ENCODE peak calls at places on chromosome 4, in seven cellular contexts. T is NB4, R is ovary, K is A549, Z is IMR-90, A is tibial nerve, M is heart left ventricle. Q is an unnamed sample.

GRCh38 chr4:15779336-15779735 is 1.2 kb downstream of the CD38 start:
- DNase-seq in T (peak), R (no peak), K (peak), Z (peak), A (peak), M (peak), Q (peak)

GRCh38 chr4:184199780-184200179 is 17.9 kb downstream of the ENPP6 start:
- DNase-seq in T (no peak), R (no peak), K (no peak), Z (no peak), A (no peak), M (no peak), Q (no peak)

GRCh38 chr4:147354271-147354670 is 126.6 kb upstream of the EDNRA start:
- DNase-seq in T (no peak), R (no peak), K (no peak), Z (no peak), A (no peak), M (no peak), Q (no peak)

GRCh38 chr4:105369988-105370387 is 103.9 kb downstream of the PPA2 start:
- DNase-seq in T (no peak), R (no peak), K (no peak), Z (peak), A (no peak), M (no peak), Q (no peak)

GRCh38 chr4:13559414-13559813 is 15.1 kb upstream of the NKX3-2 start:
- DNase-seq in T (no peak), R (no peak), K (no peak), Z (peak), A (no peak), M (no peak), Q (no peak)

GRCh38 chr4:88211473-88212252 is 53.2 kb upstream of the ABCG2 start:
- DNase-seq in T (peak), R (no peak), K (peak), Z (peak), A (peak), M (no peak), Q (no peak)

GRCh38 chr4:150625033-150625432 is 43.1 kb downstream of the MAB21L2 start:
- DNase-seq in T (peak), R (no peak), K (no peak), Z (no peak), A (no peak), M (no peak), Q (no peak)

GRCh38 chr4:108772402-108772801 is 9.5 kb upstream of the ETNPPL start:
- DNase-seq in T (no peak), R (no peak), K (no peak), Z (no peak), A (no peak), M (peak), Q (no peak)

GRCh38 chr4:84597450-84597849 is 14.5 kb downstream of the CDS1 start:
- DNase-seq in T (no peak), R (no peak), K (no peak), Z (no peak), A (no peak), M (no peak), Q (no peak)

GRCh38 chr4:88409206-88409605 is 30.6 kb downstream of the HERC6 start:
- DNase-seq in T (no peak), R (no peak), K (no peak), Z (no peak), A (no peak), M (no peak), Q (no peak)

GRCh38 chr4:61194601-61195000 is 5.5 kb upstream of the ADGRL3 start:
- DNase-seq in T (no peak), R (no peak), K (no peak), Z (no peak), A (no peak), M (no peak), Q (no peak)

GRCh38 chr4:106058919-106059318 is 163.6 kb downstream of the NPNT start:
- DNase-seq in T (no peak), R (no peak), K (no peak), Z (peak), A (no peak), M (no peak), Q (no peak)

GRCh38 chr4:103753868-103754653 is 34.3 kb upstream of the TACR3 start:
- DNase-seq in T (no peak), R (no peak), K (no peak), Z (no peak), A (no peak), M (no peak), Q (no peak)

GRCh38 chr4:107037188-107037587 is 1.1 kb upstream of the DKK2 start:
- DNase-seq in T (no peak), R (no peak), K (no peak), Z (peak), A (peak), M (peak), Q (peak)

GRCh38 chr4:141432000-141432712 is 204.2 kb upstream of the IL15 start:
- DNase-seq in T (no peak), R (no peak), K (no peak), Z (peak), A (no peak), M (no peak), Q (no peak)

GRCh38 chr4:153594208-153594607 is 89.9 kb upstream of the TLR2 start:
- DNase-seq in T (no peak), R (no peak), K (no peak), Z (peak), A (no peak), M (peak), Q (no peak)

GRCh38 chr4:162793571-162793970 is 373.1 kb downstream of the NAF1 start:
- DNase-seq in T (no peak), R (no peak), K (no peak), Z (no peak), A (no peak), M (no peak), Q (no peak)

GRCh38 chr4:118797558-118798142 is 38.3 kb downstream of the SEC24D start:
- DNase-seq in T (no peak), R (no peak), K (no peak), Z (peak), A (no peak), M (no peak), Q (no peak)

GRCh38 chr4:47852121-47852520 is 14.3 kb upstream of the CORIN start:
- DNase-seq in T (peak), R (no peak), K (no peak), Z (peak), A (no peak), M (no peak), Q (no peak)

GRCh38 chr4:105683038-105683437 is 25.5 kb downstream of the INTS12 start:
- DNase-seq in T (no peak), R (no peak), K (no peak), Z (no peak), A (no peak), M (no peak), Q (no peak)

GRCh38 chr4:81214518-81215218 is 354 bp downstream of the PRKG2 start:
- DNase-seq in T (no peak), R (no peak), K (peak), Z (peak), A (no peak), M (no peak), Q (no peak)

GRCh38 chr4:129144755-129145206 is 48.8 kb downstream of the C4orf33 start:
- DNase-seq in T (no peak), R (no peak), K (no peak), Z (no peak), A (no peak), M (no peak), Q (no peak)

GRCh38 chr4:28369504-28369903 is 1508.9 kb downstream of the STIM2 start:
- DNase-seq in T (no peak), R (no peak), K (no peak), Z (peak), A (no peak), M (no peak), Q (no peak)

GRCh38 chr4:15956179-15956850 is 6.7 kb downstream of the FGFBP2 start:
- DNase-seq in T (peak), R (peak), K (peak), Z (peak), A (peak), M (peak), Q (peak)

GRCh38 chr4:120733968-120734367 is 188.6 kb downstream of the PRDM5 start:
- DNase-seq in T (no peak), R (no peak), K (no peak), Z (no peak), A (no peak), M (no peak), Q (no peak)

GRCh38 chr4:118968006-118968405 is 79.4 kb downstream of the SYNPO2 start:
- DNase-seq in T (peak), R (peak), K (no peak), Z (peak), A (peak), M (peak), Q (peak)

GRCh38 chr4:114890773-114891172 is 222.6 kb downstream of the NDST4 start:
- DNase-seq in T (peak), R (no peak), K (no peak), Z (no peak), A (no peak), M (no peak), Q (no peak)

GRCh38 chr4:56197387-56197786 is 189.9 kb downstream of the AASDH start:
- DNase-seq in T (peak), R (no peak), K (no peak), Z (no peak), A (no peak), M (no peak), Q (no peak)

GRCh38 chr4:77488882-77489281 is 116.7 kb upstream of the CXCL13 start:
- DNase-seq in T (no peak), R (no peak), K (no peak), Z (no peak), A (no peak), M (no peak), Q (no peak)

GRCh38 chr4:8221476-8221875 is 22.4 kb downstream of the SH3TC1 start:
- DNase-seq in T (peak), R (no peak), K (no peak), Z (peak), A (peak), M (no peak), Q (no peak)

GRCh38 chr4:64248151-64248550 is 161.1 kb downstream of the TECRL start:
- DNase-seq in T (no peak), R (no peak), K (no peak), Z (no peak), A (no peak), M (no peak), Q (no peak)

GRCh38 chr4:88021824-88022223 is 14.4 kb downstream of the PKD2 start:
- DNase-seq in T (no peak), R (no peak), K (no peak), Z (peak), A (no peak), M (no peak), Q (peak)

GRCh38 chr4:174152717-174153466 is 130.6 kb downstream of the FBXO8 start:
- DNase-seq in T (no peak), R (no peak), K (no peak), Z (no peak), A (no peak), M (no peak), Q (no peak)

GRCh38 chr4:159902648-159903047 is 799.8 kb downstream of the RAPGEF2 start:
- DNase-seq in T (no peak), R (no peak), K (no peak), Z (no peak), A (no peak), M (no peak), Q (no peak)

GRCh38 chr4:80705311-80705710 is 325.2 kb upstream of the BMP3 start:
- DNase-seq in T (no peak), R (no peak), K (no peak), Z (no peak), A (no peak), M (no peak), Q (no peak)

GRCh38 chr4:84032372-84032771 is 466.7 kb downstream of the NKX6-1 start:
- DNase-seq in T (no peak), R (no peak), K (no peak), Z (no peak), A (no peak), M (no peak), Q (no peak)

GRCh38 chr4:46931981-46932380 is 22.9 kb upstream of the COX7B2 start:
- DNase-seq in T (peak), R (no peak), K (peak), Z (peak), A (peak), M (no peak), Q (no peak)

GRCh38 chr4:146179784-146180405 is 4.4 kb downstream of the LSM6 start:
- DNase-seq in T (no peak), R (no peak), K (no peak), Z (no peak), A (no peak), M (no peak), Q (no peak)

DNA sequence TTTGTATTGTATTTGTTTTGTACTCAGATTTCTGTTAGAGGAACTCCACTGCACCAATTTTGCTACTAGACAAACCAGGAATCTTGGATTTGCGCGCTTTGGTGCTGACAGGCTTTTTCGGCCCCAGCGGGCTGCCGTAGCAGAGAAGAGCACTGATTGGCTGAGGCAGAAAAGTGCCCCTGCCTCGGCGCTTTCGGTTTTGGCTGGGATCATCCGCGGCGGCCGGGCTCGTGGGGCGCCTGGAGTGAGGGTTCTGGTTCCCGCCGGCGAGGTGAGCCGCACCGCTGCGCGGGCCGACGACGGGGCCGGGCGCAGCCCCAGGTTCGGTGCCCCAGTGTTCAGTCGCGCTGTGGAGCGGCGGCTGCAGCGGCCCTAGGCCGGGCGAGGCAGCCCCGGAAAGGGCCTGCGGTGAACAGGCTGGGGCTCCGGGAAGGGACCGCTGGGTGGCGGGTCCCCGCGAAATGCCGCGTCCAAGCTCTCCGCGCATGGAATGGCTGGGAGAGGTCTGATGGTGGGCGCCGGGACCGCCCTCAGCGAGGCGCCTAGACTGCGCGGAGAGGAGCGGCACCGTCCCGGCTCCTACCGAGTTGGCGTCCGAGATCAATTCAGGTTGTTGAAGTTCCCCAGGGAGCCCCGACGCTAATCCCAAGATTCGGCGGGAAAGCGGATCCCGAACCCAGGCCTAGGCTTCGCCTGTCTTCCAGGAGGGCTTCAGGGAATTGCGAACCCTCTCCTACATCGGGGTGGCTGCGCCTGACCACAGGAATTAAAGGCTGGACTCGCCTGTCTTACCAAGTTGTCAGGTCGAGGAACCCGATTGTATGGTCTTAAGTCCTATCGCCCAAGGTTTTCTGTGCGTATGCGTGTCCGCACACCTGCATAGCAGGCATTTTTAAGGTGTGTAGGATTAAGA is at the start of gene LSM6:
- DNase-seq in T (peak), R (peak), K (peak), Z (peak), A (peak), M (peak), Q (peak)
- TF ChIP-seq POLR2A in T (peak), R (peak), K (peak), Z (no peak), A (peak), M (peak), Q (peak)

DNA sequence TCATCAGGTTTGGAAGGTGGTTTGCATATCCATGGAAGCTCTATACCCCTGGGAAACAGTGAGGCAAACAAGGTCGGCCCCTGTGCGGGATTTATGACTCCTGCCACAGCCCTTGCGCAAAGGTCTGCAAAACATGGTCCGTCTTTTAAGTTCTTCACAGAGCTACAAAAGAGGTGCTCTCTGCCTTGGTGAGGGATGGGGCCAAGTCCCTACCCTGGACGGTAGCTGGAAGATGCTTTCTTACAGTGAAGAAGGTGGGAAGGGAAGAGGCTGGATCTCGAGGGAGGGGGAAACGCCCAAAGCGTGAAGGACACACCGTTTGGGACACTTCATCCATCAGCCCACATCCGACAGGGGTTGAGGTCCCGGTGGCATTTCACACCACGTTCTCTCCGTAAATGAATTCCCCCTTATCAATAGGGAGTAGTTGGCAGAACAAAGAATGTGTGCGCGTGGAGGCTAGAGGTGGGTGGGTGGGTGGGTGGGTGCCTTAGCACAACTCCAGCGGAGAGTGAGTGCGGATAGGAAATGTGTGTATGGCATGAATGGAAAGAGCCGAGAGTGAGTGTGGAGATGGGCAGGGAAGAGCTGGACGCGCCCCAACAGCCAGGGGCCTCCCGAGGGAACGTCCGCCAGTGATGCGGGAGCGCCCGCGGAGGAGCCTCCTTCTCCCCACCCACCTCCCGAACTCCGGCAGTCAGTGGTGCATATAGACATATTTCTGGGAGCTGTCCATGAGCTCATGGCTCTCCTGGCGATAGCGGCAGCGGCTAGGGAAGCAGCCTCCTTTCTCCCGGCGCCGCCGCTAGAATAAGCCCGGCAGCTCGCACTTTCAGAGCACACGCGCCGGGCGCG is 68.3 kb downstream of the LARP7 start:
- DNase-seq in T (no peak), R (peak), K (peak), Z (peak), A (peak), M (peak), Q (peak)
- TF ChIP-seq POLR2A in T (no peak), R (no peak), K (no peak), Z (no peak), A (no peak), M (no peak), Q (no peak)

GRCh38 chr4:139556735-139557505 is 901 bp upstream of the SETD7 start:
- DNase-seq in T (peak), R (peak), K (peak), Z (no peak), A (peak), M (peak), Q (peak)

GRCh38 chr4:139554726-139555072 is 1.3 kb downstream of the SETD7 start:
- DNase-seq in T (no peak), R (no peak), K (no peak), Z (no peak), A (no peak), M (no peak), Q (no peak)

GRCh38 chr4:139556071-139556734 is at the start of gene SETD7:
- DNase-seq in T (peak), R (peak), K (peak), Z (peak), A (peak), M (peak), Q (peak)

GRCh38 chr4:139553751-139554670 is 2.0 kb downstream of the SETD7 start:
- DNase-seq in T (no peak), R (no peak), K (no peak), Z (no peak), A (no peak), M (no peak), Q (no peak)

DNA sequence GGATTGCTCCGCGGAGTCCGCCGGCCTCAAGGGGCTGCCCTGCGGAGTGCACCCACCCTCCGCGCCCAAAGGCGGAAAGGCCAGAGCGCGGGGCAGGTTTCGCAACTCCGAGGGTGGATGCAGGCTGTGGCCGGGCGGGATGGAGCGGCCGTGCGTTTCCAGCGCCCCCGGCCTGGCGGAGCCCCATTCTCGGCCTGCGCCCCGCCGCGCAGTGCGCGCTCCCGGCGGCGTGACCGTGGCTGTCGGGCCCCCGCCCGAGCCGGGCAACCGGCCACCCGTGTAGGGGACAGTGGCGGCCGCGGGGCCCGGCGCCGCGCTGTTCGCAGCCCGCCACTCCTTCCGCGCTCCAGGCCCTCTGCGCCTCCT is 331 bp downstream of the SETD7 start:
- DNase-seq in T (no peak), R (peak), K (no peak), Z (no peak), A (peak), M (peak), Q (peak)
- TF ChIP-seq POLR2A in T (no peak), R (no peak), K (no peak), Z (no peak), A (no peak), M (no peak), Q (no peak)

GRCh38 chr4:164952551-164952950 is 24.9 kb downstream of the TRIM61 start:
- DNase-seq in T (no peak), R (no peak), K (no peak), Z (no peak), A (no peak), M (no peak), Q (no peak)

GRCh38 chr4:164955107-164955805 is 22.2 kb downstream of the TRIM61 start:
- DNase-seq in T (no peak), R (no peak), K (no peak), Z (no peak), A (no peak), M (no peak), Q (no peak)

GRCh38 chr4:164959896-164960295 is 17.6 kb downstream of the TRIM61 start:
- DNase-seq in T (no peak), R (no peak), K (no peak), Z (peak), A (no peak), M (no peak), Q (no peak)

GRCh38 chr4:164956766-164957643 is 20.5 kb downstream of the TRIM61 start:
- DNase-seq in T (no peak), R (peak), K (peak), Z (peak), A (peak), M (peak), Q (peak)
- TF ChIP-seq POLR2A in T (no peak), R (no peak), K (peak), Z (no peak), A (no peak), M (no peak), Q (no peak)

GRCh38 chr4:98932539-98932938 is 3.6 kb upstream of the EIF4E start:
- DNase-seq in T (peak), R (no peak), K (no peak), Z (peak), A (no peak), M (no peak), Q (no peak)

GRCh38 chr4:98929341-98930267 is 671 bp upstream of the EIF4E start:
- DNase-seq in T (peak), R (peak), K (peak), Z (peak), A (peak), M (peak), Q (peak)

GRCh38 chr4:98930311-98930865 is 1.5 kb upstream of the EIF4E start:
- DNase-seq in T (peak), R (no peak), K (no peak), Z (no peak), A (no peak), M (no peak), Q (no peak)

GRCh38 chr4:98928131-98928504 is 815 bp downstream of the EIF4E start:
- DNase-seq in T (peak), R (peak), K (peak), Z (peak), A (peak), M (peak), Q (peak)

GRCh38 chr4:98928505-98929340 is at the start of gene EIF4E:
- DNase-seq in T (peak), R (peak), K (peak), Z (peak), A (peak), M (peak), Q (peak)
- TF ChIP-seq POLR2A in T (peak), R (peak), K (no peak), Z (peak), A (no peak), M (peak), Q (peak)

GRCh38 chr4:139555073-139555704 is 830 bp downstream of the SETD7 start:
- DNase-seq in T (peak), R (peak), K (peak), Z (peak), A (peak), M (peak), Q (peak)
- TF ChIP-seq POLR2A in T (peak), R (peak), K (peak), Z (peak), A (peak), M (peak), Q (peak)